ENCODE peak calls at places on chromosomes 3 and 15, in four cellular contexts. One of them, this sample, is unnamed.

GRCh38 chr15:82950746-82951370 is 1.7 kb downstream of the HOMER2 start:
- DNase-seq in D341Med: no peak
- DNase-seq in NCI-H1694 treated with DMSO at 0.1 percent for 48 hours: no peak
- DNase-seq in small intestine: no peak
- DNase-seq in this sample: peak; percentile 47

GRCh38 chr15:78415284-78415683 is 22.7 kb upstream of the IREB2 start:
- DNase-seq in D341Med: no peak
- DNase-seq in NCI-H1694 treated with DMSO at 0.1 percent for 48 hours: peak; percentile 16
- DNase-seq in small intestine: peak; percentile 55
- DNase-seq in this sample: no peak

GRCh38 chr3:154886437-154886836 is 193.7 kb upstream of the MME start:
- DNase-seq in D341Med: no peak
- DNase-seq in NCI-H1694 treated with DMSO at 0.1 percent for 48 hours: no peak
- DNase-seq in small intestine: no peak
- DNase-seq in this sample: no peak

GRCh38 chr15:40743921-40744809 is 10.9 kb downstream of the RMDN3 start:
- DNase-seq in D341Med: no peak
- DNase-seq in NCI-H1694 treated with DMSO at 0.1 percent for 48 hours: no peak
- DNase-seq in small intestine: peak; percentile 77
- DNase-seq in this sample: no peak

GRCh38 chr15:59501531-59502113 is 63.6 kb downstream of the FAM81A start:
- DNase-seq in D341Med: peak; percentile 46
- DNase-seq in NCI-H1694 treated with DMSO at 0.1 percent for 48 hours: peak; percentile 10
- DNase-seq in small intestine: peak; percentile 67
- DNase-seq in this sample: peak; percentile 76

GRCh38 chr3:187919018-187919417 is 173.8 kb upstream of the BCL6 start:
- DNase-seq in D341Med: no peak
- DNase-seq in NCI-H1694 treated with DMSO at 0.1 percent for 48 hours: no peak
- DNase-seq in small intestine: peak; percentile 46
- DNase-seq in this sample: peak; percentile 75

GRCh38 chr3:16452265-16452664 is 61.2 kb downstream of the RFTN1 start:
- DNase-seq in D341Med: no peak
- DNase-seq in NCI-H1694 treated with DMSO at 0.1 percent for 48 hours: no peak
- DNase-seq in small intestine: no peak
- DNase-seq in this sample: no peak

GRCh38 chr3:129984124-129984523 is 9.6 kb downstream of the TRH start:
- DNase-seq in D341Med: no peak
- DNase-seq in NCI-H1694 treated with DMSO at 0.1 percent for 48 hours: no peak
- DNase-seq in small intestine: no peak
- DNase-seq in this sample: no peak

GRCh38 chr3:50554553-50554952 is 13.0 kb downstream of the C3orf18 start:
- DNase-seq in D341Med: no peak
- DNase-seq in NCI-H1694 treated with DMSO at 0.1 percent for 48 hours: no peak
- DNase-seq in small intestine: no peak
- DNase-seq in this sample: no peak

GRCh38 chr3:72177075-72178050 is 392.4 kb upstream of the PROK2 start:
- DNase-seq in D341Med: no peak
- DNase-seq in NCI-H1694 treated with DMSO at 0.1 percent for 48 hours: no peak
- DNase-seq in small intestine: no peak
- DNase-seq in this sample: peak; percentile 87

GRCh38 chr3:104885214-104885814 is 481.4 kb upstream of the ALCAM start:
- DNase-seq in D341Med: no peak
- DNase-seq in NCI-H1694 treated with DMSO at 0.1 percent for 48 hours: no peak
- DNase-seq in small intestine: no peak
- DNase-seq in this sample: peak; percentile 18

GRCh38 chr3:145384307-145384706 is 776.7 kb downstream of the PLOD2 start:
- DNase-seq in D341Med: no peak
- DNase-seq in NCI-H1694 treated with DMSO at 0.1 percent for 48 hours: no peak
- DNase-seq in small intestine: no peak
- DNase-seq in this sample: no peak

GRCh38 chr3:46261926-46262594 is 19.8 kb downstream of the CCR3 start:
- DNase-seq in D341Med: no peak
- DNase-seq in NCI-H1694 treated with DMSO at 0.1 percent for 48 hours: no peak
- DNase-seq in small intestine: peak; percentile 34
- DNase-seq in this sample: no peak

GRCh38 chr3:9809615-9810356 is at the start of gene TTLL3:
- DNase-seq in D341Med: peak; percentile 88
- DNase-seq in NCI-H1694 treated with DMSO at 0.1 percent for 48 hours: no peak
- DNase-seq in small intestine: peak; percentile 78
- DNase-seq in this sample: peak; percentile 72

GRCh38 chr15:39391230-39391629 is 189.6 kb upstream of the THBS1 start:
- DNase-seq in D341Med: no peak
- DNase-seq in NCI-H1694 treated with DMSO at 0.1 percent for 48 hours: no peak
- DNase-seq in small intestine: no peak
- DNase-seq in this sample: no peak

GRCh38 chr15:52306270-52306669 is 10.7 kb upstream of the MYO5C start:
- DNase-seq in D341Med: no peak
- DNase-seq in NCI-H1694 treated with DMSO at 0.1 percent for 48 hours: no peak
- DNase-seq in small intestine: no peak
- DNase-seq in this sample: no peak

GRCh38 chr15:66294932-66295235 is 1.5 kb downstream of the DIS3L start:
- DNase-seq in D341Med: no peak
- DNase-seq in NCI-H1694 treated with DMSO at 0.1 percent for 48 hours: no peak
- DNase-seq in small intestine: no peak
- DNase-seq in this sample: no peak

GRCh38 chr3:108089544-108089943 is 1.3 kb downstream of the CD47 start:
- DNase-seq in D341Med: no peak
- DNase-seq in NCI-H1694 treated with DMSO at 0.1 percent for 48 hours: no peak
- DNase-seq in small intestine: peak; percentile 22
- DNase-seq in this sample: peak; percentile 18

GRCh38 chr3:12232785-12233317 is 56.0 kb upstream of the PPARG start:
- DNase-seq in D341Med: no peak
- DNase-seq in NCI-H1694 treated with DMSO at 0.1 percent for 48 hours: no peak
- DNase-seq in small intestine: no peak
- DNase-seq in this sample: no peak

GRCh38 chr3:111796566-111796965 is 62.5 kb upstream of the PHLDB2 start:
- DNase-seq in D341Med: no peak
- DNase-seq in NCI-H1694 treated with DMSO at 0.1 percent for 48 hours: no peak
- DNase-seq in small intestine: no peak
- DNase-seq in this sample: no peak

This sample was measured in GM12865.